ENCODE peak calls at places on chromosomes 5 and 9, in four cellular contexts. I, W, L and D are unnamed samples.

GRCh38 chr9:16252631-16253030 is 617.8 kb downstream of the BNC2 start:
- DNase-seq in L (no peak), W (no peak), I (no peak), D (no peak)

GRCh38 chr9:134313470-134313869 is 12.8 kb upstream of the RXRA start:
- DNase-seq in L (no peak), W (no peak), I (peak), D (no peak)

GRCh38 chr9:124399323-124399962 is 15.8 kb downstream of the PSMB7 start:
- DNase-seq in L (no peak), W (no peak), I (peak), D (peak)

GRCh38 chr5:146529984-146530383 is 14.0 kb upstream of the GPR151 start:
- DNase-seq in L (no peak), I (no peak), W (no peak), D (no peak)

GRCh38 chr5:15501057-15501791 is 1.2 kb downstream of the FBXL7 start:
- DNase-seq in L (peak), I (no peak), W (peak), D (peak)

GRCh38 chr9:115359011-115359780 is 241.2 kb upstream of the TNC start:
- DNase-seq in W (no peak), I (no peak), L (no peak), D (no peak)

GRCh38 chr5:82164957-82165698 is 113.0 kb downstream of the RPS23 start:
- DNase-seq in W (peak), L (no peak), I (no peak), D (no peak)

GRCh38 chr5:140329739-140330481 is 16.5 kb downstream of the HBEGF start:
- DNase-seq in L (no peak), W (no peak), I (no peak), D (no peak)

GRCh38 chr9:114499941-114500528 is 5.2 kb downstream of the WHRN start:
- DNase-seq in I (no peak), W (no peak), L (no peak), D (no peak)

GRCh38 chr9:36148652-36149051 is 12.1 kb downstream of the GLIPR2 start:
- DNase-seq in L (peak), I (peak), W (peak), D (peak)

GRCh38 chr9:129289883-129290282 is 111.8 kb upstream of the IER5L start:
- DNase-seq in W (no peak), L (no peak), I (peak), D (no peak)

GRCh38 chr5:133323464-133323863 is 271.7 kb downstream of the HSPA4 start:
- DNase-seq in L (no peak), I (no peak), W (no peak), D (no peak)

GRCh38 chr9:98108540-98109031 is 10.4 kb downstream of the TRIM14 start:
- DNase-seq in I (no peak), L (no peak), W (no peak), D (no peak)